ENCODE peak calls at places on chromosome 1, in nine cellular contexts. S is mucosa of descending colon, Q is neural progenitor cell, E is endothelial cell, P is AG09309, J is lower lobe of right lung, Z is GM23338, L is body of pancreas, O is foreskin fibroblast. D is an unnamed sample.

GRCh38 chr1:64663654-64664053 is 81.2 kb upstream of the RAVER2 start:
- DNase-seq in S (no peak), Q (peak; percentile 37), E (peak; percentile 41), P (no peak), J (no peak), Z (peak; percentile 55), L (peak; percentile 21), O (no peak), D (no peak)

GRCh38 chr1:95168638-95169411 is 51.7 kb downstream of the TLCD4 start:
- DNase-seq in S (no peak), Q (no peak), E (no peak), P (no peak), J (no peak), Z (peak; percentile 5), L (no peak), O (no peak), D (no peak)

GRCh38 chr1:36591278-36591677 is 108.6 kb upstream of the CSF3R start:
- DNase-seq in S (no peak), Q (no peak), E (no peak), P (no peak), J (peak; percentile 18), Z (peak; percentile 62), L (no peak), O (no peak), D (no peak)

GRCh38 chr1:25619101-25619890 is 2.7 kb downstream of the MAN1C1 start:
- DNase-seq in S (peak; percentile 43), Q (peak; percentile 89), E (peak; percentile 85), P (no peak), J (no peak), Z (peak; percentile 84), L (peak; percentile 37), O (no peak), D (no peak)

GRCh38 chr1:50420283-50420682 is 3.0 kb downstream of the DMRTA2 start:
- DNase-seq in S (no peak), Q (peak; percentile 5), E (no peak), P (no peak), J (no peak), Z (peak; percentile 43), L (no peak), O (no peak), D (no peak)

GRCh38 chr1:109762039-109762585 is 1.6 kb downstream of the EPS8L3 start:
- DNase-seq in S (peak; percentile 32), Q (no peak), E (no peak), P (no peak), J (no peak), Z (no peak), L (peak; percentile 2), O (no peak), D (no peak)

GRCh38 chr1:47951026-47951425 is 46.2 kb downstream of the TRABD2B start:
- DNase-seq in S (no peak), Q (no peak), E (no peak), P (no peak), J (no peak), Z (no peak), L (no peak), O (no peak), D (no peak)

GRCh38 chr1:176046926-176047325 is 160.2 kb downstream of the COP1 start:
- DNase-seq in S (no peak), Q (no peak), E (no peak), P (no peak), J (no peak), Z (no peak), L (no peak), O (no peak), D (no peak)

GRCh38 chr1:109268431-109269211 is 14.3 kb downstream of the PSRC1 start:
- DNase-seq in S (no peak), Q (no peak), E (no peak), P (no peak), J (no peak), Z (no peak), L (no peak), O (no peak), D (no peak)

GRCh38 chr1:24764439-24764838 is 19.2 kb downstream of the CLIC4 start:
- DNase-seq in S (no peak), Q (no peak), E (no peak), P (no peak), J (no peak), Z (no peak), L (no peak), O (no peak), D (no peak)

GRCh38 chr1:39508857-39509305 is 17.4 kb downstream of the BMP8A start:
- DNase-seq in S (no peak), Q (no peak), E (no peak), P (peak; percentile 24), J (no peak), Z (no peak), L (no peak), O (no peak), D (no peak)

GRCh38 chr1:7116001-7116400 is 330.7 kb downstream of the CAMTA1 start:
- DNase-seq in S (no peak), Q (no peak), E (no peak), P (no peak), J (no peak), Z (no peak), L (no peak), O (no peak), D (no peak)

GRCh38 chr1:7117265-7117598 is 332.0 kb downstream of the CAMTA1 start:
- DNase-seq in S (no peak), Q (no peak), E (no peak), P (no peak), J (no peak), Z (no peak), L (no peak), O (no peak), D (no peak)

GRCh38 chr1:7117599-7118281 is 332.5 kb downstream of the CAMTA1 start:
- DNase-seq in S (no peak), Q (peak; percentile 64), E (peak; percentile 11), P (peak; percentile 86), J (no peak), Z (peak; percentile 87), L (peak; percentile 13), O (peak; percentile 43), D (peak; percentile 52)

GRCh38 chr1:7121622-7121988 is 336.4 kb downstream of the CAMTA1 start:
- DNase-seq in S (no peak), Q (no peak), E (no peak), P (no peak), J (no peak), Z (no peak), L (peak; percentile 83), O (no peak), D (no peak)

GRCh38 chr1:7120863-7121621 is 335.8 kb downstream of the CAMTA1 start:
- DNase-seq in S (no peak), Q (no peak), E (no peak), P (no peak), J (no peak), Z (peak; percentile 43), L (peak; percentile 20), O (no peak), D (no peak)
- TF ChIP-seq CTCF in S (no peak), Q (peak; percentile 36), E (peak; percentile 13), P (peak; percentile 19), J (no peak), Z (peak; percentile 53), L (no peak), O (no peak), D (no peak)

DNA sequence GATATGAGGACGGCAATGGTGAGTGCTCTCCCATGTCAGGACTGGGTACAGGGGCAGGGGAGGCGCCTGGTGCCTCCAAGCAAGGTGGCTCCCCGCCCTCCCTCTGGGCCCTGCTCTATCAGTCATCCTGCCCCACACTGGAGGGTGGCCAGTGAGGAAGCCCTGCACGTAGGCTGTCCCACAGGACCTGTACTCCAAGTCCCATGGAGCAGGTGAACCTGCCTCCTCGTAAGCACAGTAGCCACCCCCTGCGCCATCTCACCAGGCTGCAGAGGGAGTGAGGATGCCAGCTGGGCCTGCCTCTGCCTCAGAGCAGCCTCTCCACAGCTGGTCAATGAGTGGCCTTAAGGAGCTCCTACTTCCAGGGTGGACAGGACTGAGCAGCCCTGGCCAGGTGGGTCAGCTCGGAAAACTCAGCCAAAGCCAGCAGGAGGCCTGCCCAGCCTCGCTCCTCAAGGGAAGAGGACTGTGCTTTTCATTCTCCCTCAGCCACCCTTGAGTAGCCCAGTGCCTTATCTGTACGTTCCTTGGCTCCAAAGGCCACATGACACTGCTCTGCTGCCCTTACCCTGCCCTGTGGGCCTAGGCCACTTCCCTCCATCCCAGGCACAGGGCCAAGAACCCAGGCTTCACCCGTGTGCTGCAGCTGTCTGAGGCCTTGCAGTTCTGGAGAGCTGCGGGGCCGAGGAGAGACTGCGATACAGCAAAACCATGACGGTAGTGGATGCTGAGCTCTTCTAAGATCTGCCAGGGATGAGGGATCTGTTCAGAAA is 39.6 kb downstream of the SLC45A1 start:
- DNase-seq in S (no peak), Q (no peak), E (no peak), P (no peak), J (no peak), Z (no peak), L (no peak), O (no peak), D (no peak)
- TF ChIP-seq CTCF in S (no peak), Q (no peak), E (no peak), P (no peak), J (no peak), Z (no peak), L (no peak), O (no peak), D (no peak)

GRCh38 chr1:221834698-221835538 is 93.0 kb upstream of the DUSP10 start:
- DNase-seq in S (no peak), Q (no peak), E (no peak), P (no peak), J (no peak), Z (peak; percentile 11), L (no peak), O (no peak), D (no peak)

GRCh38 chr1:221837886-221838285 is 96.0 kb upstream of the DUSP10 start:
- DNase-seq in S (no peak), Q (no peak), E (no peak), P (no peak), J (no peak), Z (no peak), L (no peak), O (no peak), D (no peak)

GRCh38 chr1:221829327-221830011 is 87.6 kb upstream of the DUSP10 start:
- DNase-seq in S (no peak), Q (no peak), E (no peak), P (peak; percentile 80), J (no peak), Z (no peak), L (no peak), O (peak; percentile 90), D (peak; percentile 86)

GRCh38 chr1:221832151-221832550 is 90.3 kb upstream of the DUSP10 start:
- DNase-seq in S (no peak), Q (no peak), E (no peak), P (no peak), J (no peak), Z (no peak), L (no peak), O (no peak), D (no peak)

DNA sequence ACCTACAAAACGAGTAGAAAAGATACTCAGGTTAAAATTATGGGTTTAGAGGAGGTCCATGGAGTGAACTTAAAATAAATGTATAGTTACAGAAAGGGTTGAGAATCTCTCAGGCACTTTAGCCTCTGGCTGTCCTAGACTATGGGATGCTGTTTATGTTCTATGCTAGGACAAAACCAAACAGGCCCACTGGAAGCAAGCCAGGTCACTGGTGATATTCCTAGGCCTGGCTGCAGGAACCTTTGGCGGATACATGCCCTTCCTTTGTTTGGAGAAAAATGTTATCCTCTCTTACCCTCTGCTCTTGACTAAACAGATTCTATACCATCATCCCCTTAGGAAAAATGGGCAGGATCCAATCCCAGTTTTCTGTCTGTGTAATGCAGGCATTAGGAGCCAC is 90.7 kb upstream of the DUSP10 start:
- DNase-seq in S (no peak), Q (no peak), E (no peak), P (no peak), J (no peak), Z (no peak), L (no peak), O (no peak), D (no peak)
- TF ChIP-seq CTCF in S (no peak), Q (no peak), E (no peak), P (no peak), J (no peak), Z (no peak), L (no peak), O (no peak), D (no peak)

GRCh38 chr1:172826096-172826741 is 167.3 kb downstream of the FASLG start:
- DNase-seq in S (no peak), Q (peak; percentile 39), E (no peak), P (peak; percentile 75), J (no peak), Z (peak; percentile 73), L (no peak), O (peak; percentile 87), D (peak; percentile 76)
- TF ChIP-seq CTCF in S (no peak), Q (peak; percentile 68), E (peak; percentile 54), P (peak; percentile 64), J (peak; percentile 63), Z (peak; percentile 76), L (peak; percentile 73), O (peak; percentile 59), D (peak; percentile 58)